ENCODE peak calls at places on chromosomes 1 and 21, in six cellular contexts. M is uterus, Y is GM12878, W is breast epithelium, X is heart left ventricle, K is A549. I is an unnamed sample.

GRCh38 chr1:224177356-224177999 is 5.6 kb upstream of the DEGS1 start:
- DNase-seq in M (no peak), Y (no peak), W (no peak), X (no peak), K (no peak), I (no peak)

GRCh38 chr21:45293726-45294401 is 6.2 kb upstream of the POFUT2 start:
- DNase-seq in M (peak), Y (no peak), W (peak), X (peak), K (no peak), I (peak)

GRCh38 chr1:40825430-40825778 is 36.8 kb downstream of the CITED4 start:
- DNase-seq in M (no peak), Y (no peak), W (no peak), X (no peak), K (no peak), I (no peak)

GRCh38 chr1:177620636-177621190 is 349.1 kb downstream of the SEC16B start:
- DNase-seq in M (no peak), Y (no peak), W (no peak), X (no peak), K (no peak), I (no peak)

GRCh38 chr1:93703649-93704048 is 22.0 kb upstream of the BCAR3 start:
- DNase-seq in M (no peak), Y (no peak), W (no peak), X (no peak), K (peak), I (no peak)

GRCh38 chr21:18970416-18970815 is 566.8 kb upstream of the TMPRSS15 start:
- DNase-seq in M (no peak), Y (no peak), W (no peak), X (no peak), K (no peak), I (no peak)

GRCh38 chr21:35658242-35658641 is 402.1 kb downstream of the SETD4 start:
- DNase-seq in M (no peak), Y (no peak), W (no peak), X (no peak), K (no peak), I (no peak)

GRCh38 chr1:19646366-19646765 is 2.3 kb downstream of the NBL1 start:
- DNase-seq in M (no peak), Y (no peak), W (no peak), X (no peak), K (no peak), I (no peak)

GRCh38 chr21:44618909-44619308 is 7.0 kb downstream of the KRTAP10-8 start:
- DNase-seq in M (no peak), Y (no peak), W (no peak), X (no peak), K (no peak), I (no peak)

GRCh38 chr1:236753554-236753953 is 41.5 kb upstream of the MTR start:
- DNase-seq in M (no peak), Y (no peak), W (no peak), X (no peak), K (peak), I (no peak)

GRCh38 chr21:45086342-45086958 is 12.1 kb downstream of the ADARB1 start:
- DNase-seq in M (no peak), Y (no peak), W (no peak), X (no peak), K (no peak), I (no peak)

GRCh38 chr1:232204269-232204668 is 425.7 kb downstream of the SIPA1L2 start:
- DNase-seq in M (no peak), Y (no peak), W (no peak), X (no peak), K (no peak), I (no peak)

GRCh38 chr1:16462773-16463330 is 22.3 kb downstream of the NECAP2 start:
- DNase-seq in M (no peak), Y (no peak), W (no peak), X (no peak), K (no peak), I (no peak)

GRCh38 chr1:143643148-143643885 is 328.5 kb downstream of the FAM72C start:
- DNase-seq in M (no peak), Y (no peak), W (no peak), X (no peak), K (no peak), I (no peak)

GRCh38 chr1:24085546-24085945 is 26.4 kb downstream of the MYOM3 start:
- DNase-seq in M (no peak), Y (no peak), W (no peak), X (no peak), K (no peak), I (no peak)

GRCh38 chr1:234281826-234282489 is 91.3 kb upstream of the COA6 start:
- DNase-seq in M (no peak), Y (no peak), W (no peak), X (no peak), K (no peak), I (no peak)

GRCh38 chr1:193260925-193261324 is 74.5 kb upstream of the B3GALT2 start:
- DNase-seq in M (no peak), Y (no peak), W (no peak), X (no peak), K (no peak), I (no peak)

GRCh38 chr1:243974451-243975292 is 76.4 kb upstream of the ZBTB18 start:
- DNase-seq in M (no peak), Y (no peak), W (no peak), X (no peak), K (no peak), I (no peak)

GRCh38 chr1:168687796-168688195 is 41.2 kb downstream of the DPT start:
- DNase-seq in M (no peak), Y (no peak), W (no peak), X (no peak), K (no peak), I (no peak)

GRCh38 chr1:225532240-225532944 is 104.6 kb upstream of the LBR start:
- DNase-seq in M (no peak), Y (no peak), W (no peak), X (no peak), K (no peak), I (no peak)

GRCh38 chr21:43012596-43012995 is 38.2 kb downstream of the PKNOX1 start:
- DNase-seq in M (no peak), Y (no peak), W (no peak), X (no peak), K (peak), I (no peak)

GRCh38 chr1:2376261-2376741 is 15.1 kb downstream of the MORN1 start:
- DNase-seq in M (no peak), Y (no peak), W (no peak), X (peak), K (no peak), I (no peak)

GRCh38 chr1:246306415-246307037 is 200.6 kb downstream of the SMYD3 start:
- DNase-seq in M (no peak), Y (no peak), W (no peak), X (no peak), K (no peak), I (no peak)

GRCh38 chr1:174425121-174425520 is 22.6 kb upstream of the GPR52 start:
- DNase-seq in M (no peak), Y (no peak), W (no peak), X (no peak), K (no peak), I (no peak)

GRCh38 chr1:39128959-39129358 is 75.5 kb upstream of the MACF1 start:
- DNase-seq in M (no peak), Y (no peak), W (peak), X (no peak), K (no peak), I (peak)

GRCh38 chr1:12505639-12506311 is 112.2 kb downstream of the DHRS3 start:
- DNase-seq in M (no peak), Y (no peak), W (no peak), X (no peak), K (no peak), I (no peak)

GRCh38 chr1:65762081-65762862 is 30.4 kb upstream of the PDE4B start:
- DNase-seq in M (no peak), Y (no peak), W (no peak), X (no peak), K (no peak), I (no peak)

GRCh38 chr1:201890806-201891450 is 2.2 kb downstream of the SHISA4 start:
- DNase-seq in M (no peak), Y (no peak), W (no peak), X (no peak), K (no peak), I (no peak)

GRCh38 chr1:147377263-147378246 is 135.1 kb downstream of the CHD1L start:
- DNase-seq in M (no peak), Y (no peak), W (no peak), X (no peak), K (no peak), I (no peak)

GRCh38 chr1:206709322-206709721 is 24.6 kb downstream of the MAPKAPK2 start:
- DNase-seq in M (no peak), Y (no peak), W (no peak), X (no peak), K (no peak), I (no peak)

GRCh38 chr1:3599286-3599811 is 12.0 kb downstream of the MEGF6 start:
- DNase-seq in M (no peak), Y (no peak), W (no peak), X (no peak), K (no peak), I (no peak)

GRCh38 chr1:218332416-218332815 is 12.7 kb upstream of the TGFB2 start:
- DNase-seq in M (no peak), Y (no peak), W (no peak), X (no peak), K (no peak), I (no peak)

GRCh38 chr21:46392921-46393320 is 65.8 kb upstream of the DIP2A start:
- DNase-seq in M (peak), Y (no peak), W (no peak), X (peak), K (no peak), I (no peak)

GRCh38 chr1:19043579-19044443 is 87.3 kb upstream of the IFFO2 start:
- DNase-seq in M (no peak), Y (no peak), W (peak), X (no peak), K (no peak), I (peak)

DNA sequence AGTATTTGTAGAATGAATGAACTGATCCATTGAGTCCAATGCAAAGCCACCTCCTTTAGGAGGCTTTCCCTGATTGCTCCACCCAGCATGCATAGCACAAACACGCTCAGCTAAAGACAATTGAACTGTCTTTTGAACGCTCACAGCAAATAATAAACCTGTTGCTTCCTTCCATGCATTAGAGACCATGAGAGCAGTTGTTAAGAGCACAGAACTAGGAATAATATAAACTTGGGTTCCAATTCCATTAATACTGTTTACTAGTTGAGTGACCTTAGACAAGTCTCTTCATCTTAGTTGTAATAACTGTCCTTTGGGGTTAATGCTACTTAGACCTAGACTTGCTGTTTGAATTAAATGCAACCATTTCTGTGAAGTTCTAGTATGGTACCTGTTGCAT is 5.9 kb upstream of the MEF2D start:
- DNase-seq in M (no peak), Y (no peak), W (no peak), X (no peak), K (no peak), I (no peak)
- H3K4me3 ChIP-seq in M (no peak), Y (no peak), W (no peak), X (peak), K (no peak), I (no peak)

DNA sequence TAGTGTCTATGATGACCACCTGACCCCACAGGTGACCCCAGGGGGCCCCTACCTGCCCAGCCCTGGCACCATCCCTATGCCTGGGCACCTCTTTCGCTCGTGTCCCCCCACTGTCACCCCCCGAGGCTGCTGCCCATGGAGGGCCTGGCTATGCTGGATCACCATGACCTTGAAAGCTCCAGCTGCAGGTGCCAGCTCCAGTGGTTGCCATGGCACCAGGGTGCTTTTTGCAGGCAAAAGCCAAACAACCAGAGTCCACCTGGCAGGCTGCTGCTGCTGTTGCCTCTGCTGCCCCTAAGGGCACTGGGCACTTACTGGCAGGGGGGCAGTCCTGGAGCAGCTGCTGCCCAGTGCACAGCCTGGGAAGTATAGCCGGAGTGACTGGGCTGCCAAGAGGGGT is 21.7 kb downstream of the ETNK2 start:
- DNase-seq in M (peak), Y (no peak), W (no peak), X (peak), K (no peak), I (no peak)
- TF ChIP-seq POLR2A in M (no peak), Y (no peak), W (no peak), X (no peak), K (no peak), I (no peak)

DNA sequence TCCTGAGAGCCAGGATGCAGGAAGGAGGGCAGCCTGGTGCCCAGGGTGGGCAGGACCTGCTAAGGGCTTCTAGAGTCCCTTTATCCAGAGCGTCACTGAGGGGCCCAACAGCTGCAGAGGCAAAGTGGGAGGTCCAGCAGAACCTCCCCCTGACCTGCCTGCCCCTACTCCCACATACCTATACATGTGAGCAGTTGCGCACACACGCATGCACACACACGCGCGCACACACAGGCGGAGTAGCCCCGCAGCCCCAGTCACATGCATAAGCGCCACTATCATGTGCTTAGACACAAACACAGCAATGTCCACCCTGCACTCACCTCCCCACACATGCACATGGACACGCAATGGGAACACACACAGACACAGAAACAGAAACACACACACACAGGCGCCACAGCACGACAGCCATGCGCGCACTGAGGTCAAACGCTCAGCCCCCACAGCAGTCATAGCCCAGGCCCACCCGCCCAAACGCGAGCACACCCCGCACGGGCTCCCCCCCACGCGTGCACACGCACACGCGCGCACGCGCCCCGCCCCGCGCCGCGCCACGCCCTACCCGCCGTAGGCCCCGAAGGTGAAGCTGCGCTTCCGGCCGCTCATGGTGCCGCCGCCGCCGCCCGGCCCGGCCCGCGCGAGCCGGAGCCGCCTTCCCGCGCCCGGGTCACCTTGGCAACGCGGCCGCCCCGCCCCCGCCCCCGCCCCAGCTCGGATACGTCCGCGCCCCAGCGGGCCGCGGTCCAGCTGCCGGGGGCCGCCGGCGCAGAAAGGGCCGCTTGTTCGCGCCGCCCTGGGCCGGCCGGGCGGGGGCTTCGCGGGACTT is 17.7 kb downstream of the RAP1GAP start:
- DNase-seq in M (no peak), Y (no peak), W (no peak), X (peak), K (no peak), I (no peak)
- H3K4me3 ChIP-seq in M (no peak), Y (peak), W (peak), X (peak), K (peak), I (peak)

GRCh38 chr1:91885716-91886506 is at the start of gene TGFBR3:
- DNase-seq in M (peak), Y (no peak), W (peak), X (peak), K (peak), I (peak)
- TF ChIP-seq POLR2A in M (peak), Y (peak), W (peak), X (no peak), K (peak), I (peak)

GRCh38 chr1:31926252-31926651 is 11.9 kb downstream of the PTP4A2 start:
- DNase-seq in M (no peak), Y (no peak), W (no peak), X (no peak), K (no peak), I (no peak)
- H3K4me3 ChIP-seq in M (no peak), Y (peak), W (no peak), X (no peak), K (no peak), I (no peak)

GRCh38 chr1:29121516-29121937 is 2.2 kb downstream of the TMEM200B start:
- DNase-seq in M (peak), Y (no peak), W (no peak), X (no peak), K (no peak), I (no peak)

GRCh38 chr1:29122987-29123870 is 474 bp downstream of the TMEM200B start:
- DNase-seq in M (peak), Y (no peak), W (no peak), X (no peak), K (no peak), I (no peak)

GRCh38 chr1:29123871-29124365 is at the start of gene TMEM200B:
- DNase-seq in M (peak), Y (no peak), W (no peak), X (no peak), K (no peak), I (no peak)

GRCh38 chr1:29121951-29122661 is 1.6 kb downstream of the TMEM200B start:
- DNase-seq in M (peak), Y (no peak), W (no peak), X (no peak), K (no peak), I (peak)

DNA sequence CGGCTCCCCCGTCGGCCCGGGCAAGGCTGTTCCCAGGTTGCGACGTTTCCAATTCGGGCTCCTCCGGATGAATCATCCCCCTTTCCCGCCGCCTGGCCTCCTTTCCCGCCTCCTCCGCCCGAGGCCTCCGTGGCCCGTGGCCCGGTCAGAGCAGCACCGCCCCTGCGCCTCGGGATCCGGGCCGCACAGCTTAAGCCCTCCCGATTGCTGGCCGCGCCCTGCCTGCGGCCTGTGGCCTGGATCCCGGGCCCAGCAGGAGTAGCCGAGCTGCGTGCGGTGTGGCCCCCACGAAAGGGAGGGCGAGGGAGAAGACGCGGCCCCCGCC is 1.1 kb downstream of the TMEM200B start:
- DNase-seq in M (peak), Y (no peak), W (peak), X (peak), K (no peak), I (peak)
- TF ChIP-seq POLR2A in M (no peak), Y (no peak), W (no peak), X (no peak), K (no peak), I (peak)

GRCh38 chr1:54978528-54979326 is 1.7 kb upstream of the TMEM61 start:
- DNase-seq in M (no peak), Y (no peak), W (no peak), X (no peak), K (no peak), I (no peak)

GRCh38 chr1:54981466-54981865 is 1.0 kb downstream of the TMEM61 start:
- DNase-seq in M (no peak), Y (no peak), W (no peak), X (no peak), K (no peak), I (peak)

GRCh38 chr1:54979327-54979891 is 1.0 kb upstream of the TMEM61 start:
- DNase-seq in M (no peak), Y (no peak), W (no peak), X (no peak), K (no peak), I (no peak)

GRCh38 chr1:54980046-54980527 is 341 bp upstream of the TMEM61 start:
- DNase-seq in M (no peak), Y (no peak), W (no peak), X (no peak), K (no peak), I (no peak)

GRCh38 chr1:54980528-54981241 is at the start of gene TMEM61:
- DNase-seq in M (no peak), Y (no peak), W (no peak), X (no peak), K (no peak), I (peak)
- H3K4me3 ChIP-seq in M (no peak), Y (no peak), W (peak), X (peak), K (peak), I (peak)

I was measured in suprapubic skin.